ENCODE peak calls at places on chromosome 22, in six cellular contexts. S is Peyer's patch, H is tibial artery, M is transverse colon, B is fibroblast of the aortic adventitia, G is uterus. R is an unnamed sample.

GRCh38 chr22:29208879-29209623 is 3.4 kb downstream of the EMID1 start:
- DNase-seq in G (no peak), S (no peak), B (no peak), M (peak), H (peak), R (no peak)

GRCh38 chr22:24466831-24467249 is 28.3 kb upstream of the UPB1 start:
- DNase-seq in B (peak), G (peak), M (no peak), H (no peak), S (no peak), R (no peak)

GRCh38 chr22:27930246-27931060 is 11.4 kb upstream of the PITPNB start:
- DNase-seq in G (no peak), H (no peak), M (no peak), B (no peak), S (no peak), R (no peak)

GRCh38 chr22:36069368-36069767 is 40.7 kb upstream of the RBFOX2 start:
- DNase-seq in H (no peak), G (no peak), S (no peak), M (no peak), B (no peak), R (no peak)

GRCh38 chr22:44297662-44298061 is 15.1 kb downstream of the SHISAL1 start:
- DNase-seq in G (no peak), H (no peak), S (no peak), M (no peak), B (no peak), R (no peak)

GRCh38 chr22:48658246-48658645 is 1169.4 kb downstream of the BRD1 start:
- DNase-seq in S (no peak), G (no peak), B (no peak), M (no peak), H (no peak), R (no peak)

GRCh38 chr22:23305922-23306374 is 125.6 kb downstream of the BCR start:
- DNase-seq in S (no peak), G (peak), H (peak), B (peak), M (peak), R (no peak)

GRCh38 chr22:26245001-26245400 is 75.7 kb downstream of the SEZ6L start:
- DNase-seq in M (no peak), G (no peak), B (no peak), H (no peak), S (no peak), R (no peak)

GRCh38 chr22:46297151-46297819 is 615 bp downstream of the GTSE1 start:
- DNase-seq in G (peak), H (no peak), B (peak), M (no peak), S (peak), R (no peak)

GRCh38 chr22:45781941-45782340 is 110.3 kb downstream of the ATXN10 start:
- DNase-seq in S (no peak), M (no peak), B (peak), G (no peak), H (no peak), R (no peak)

GRCh38 chr22:43428005-43428485 is 16.2 kb downstream of the MPPED1 start:
- DNase-seq in H (no peak), G (no peak), S (no peak), B (no peak), M (no peak), R (no peak)

GRCh38 chr22:40544758-40545157 is 91.8 kb downstream of the MRTFA start:
- DNase-seq in B (no peak), S (no peak), G (no peak), H (no peak), M (no peak), R (no peak)

GRCh38 chr22:26330971-26331625 is 98.0 kb upstream of the ASPHD2 start:
- DNase-seq in S (no peak), B (peak), H (no peak), G (no peak), M (peak), R (no peak)

GRCh38 chr22:23068832-23069385 is 1.4 kb upstream of the GNAZ start:
- DNase-seq in S (peak), B (no peak), G (peak), H (peak), M (peak), R (no peak)

GRCh38 chr22:40651563-40652501 is 15.3 kb upstream of the MRTFA start:
- DNase-seq in G (peak), M (peak), B (peak), S (peak), H (peak), R (peak)

GRCh38 chr22:23220485-23221350 is 40.4 kb downstream of the BCR start:
- DNase-seq in H (no peak), M (peak), G (no peak), B (peak), S (peak), R (no peak)

GRCh38 chr22:11253000-11253511 is 4274.9 kb upstream of the OR11H1 start:
- DNase-seq in B (no peak), S (peak), G (no peak), H (peak), M (no peak), R (no peak)

GRCh38 chr22:42648368-42649260 is 578 bp downstream of the CYB5R3 start:
- DNase-seq in B (peak), H (peak), M (peak), S (peak), G (peak), R (no peak)

GRCh38 chr22:39920134-39920743 is 19.4 kb downstream of the GRAP2 start:
- DNase-seq in M (no peak), G (no peak), H (no peak), B (no peak), S (no peak), R (no peak)

GRCh38 chr22:24506802-24507438 is 11.8 kb downstream of the UPB1 start:
- DNase-seq in M (no peak), B (no peak), G (no peak), H (no peak), S (no peak), R (no peak)

GRCh38 chr22:48758905-48759875 is 1068.5 kb downstream of the BRD1 start:
- DNase-seq in H (peak), M (no peak), S (no peak), G (no peak), B (no peak), R (peak)

GRCh38 chr22:43263645-43264514 is 76.9 kb upstream of the TTLL12 start:
- DNase-seq in S (peak), G (peak), B (peak), M (peak), H (no peak), R (no peak)

GRCh38 chr22:24265734-24266133 is 4.9 kb upstream of the SPECC1L start:
- DNase-seq in H (no peak), B (no peak), G (no peak), S (no peak), M (no peak), R (no peak)

GRCh38 chr22:36160499-36160942 is at the start of gene APOL3:
- DNase-seq in H (peak), B (peak), G (peak), M (peak), S (peak), R (peak)

GRCh38 chr22:41699264-41700104 is at the start of gene MEI1:
- DNase-seq in M (peak), B (peak), H (peak), S (peak), G (peak), R (peak)

GRCh38 chr22:45120931-45121330 is 42.8 kb upstream of the NUP50 start:
- DNase-seq in S (no peak), H (no peak), M (no peak), B (no peak), G (no peak), R (no peak)

GRCh38 chr22:40265783-40266182 is 80.5 kb upstream of the ADSL start:
- DNase-seq in B (no peak), H (no peak), S (no peak), G (no peak), M (no peak), R (no peak)

GRCh38 chr22:30247974-30248373 is 1.4 kb upstream of the LIF start:
- DNase-seq in B (no peak), S (no peak), M (no peak), H (no peak), G (no peak), R (no peak)

GRCh38 chr22:30248484-30248883 is 1.9 kb upstream of the LIF start:
- DNase-seq in M (no peak), G (no peak), H (no peak), S (no peak), B (no peak), R (no peak)

GRCh38 chr22:30247561-30247960 is 1.0 kb upstream of the LIF start:
- DNase-seq in B (no peak), H (no peak), M (no peak), G (no peak), S (no peak), R (no peak)

GRCh38 chr22:30245985-30246901 is at the start of gene LIF:
- DNase-seq in G (no peak), H (no peak), B (peak), M (peak), S (no peak), R (no peak)

DNA sequence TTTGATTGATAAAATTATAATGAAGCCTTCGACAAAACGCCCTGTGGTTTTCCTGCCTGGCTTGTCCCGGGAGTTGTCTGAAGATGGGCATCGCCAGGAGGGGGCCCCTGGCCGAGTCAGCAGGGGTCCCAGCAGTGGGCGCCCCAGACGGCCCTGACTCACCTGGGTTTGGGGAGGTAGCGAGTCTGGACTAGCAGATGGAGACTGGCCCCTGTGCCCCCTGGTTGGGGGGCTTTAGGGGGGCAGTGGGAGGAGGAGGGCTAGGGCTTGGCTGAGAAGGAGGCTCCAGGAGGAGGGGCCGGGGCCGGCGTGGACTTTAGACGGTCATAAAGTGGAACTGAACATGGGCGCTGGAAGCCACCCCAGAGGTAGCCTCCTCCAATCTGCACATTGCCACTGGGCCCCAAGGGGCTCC is 410 bp upstream of the LIF start:
- DNase-seq in G (no peak), M (peak), B (no peak), S (peak), H (no peak), R (no peak)
- TF ChIP-seq CTCF in G (no peak), M (peak), B (no peak), S (no peak), H (no peak), R (no peak)

GRCh38 chr22:16783453-16783852 is 41.8 kb downstream of the XKR3 start:
- DNase-seq in B (no peak), G (no peak), H (no peak), S (no peak), M (no peak), R (no peak)

GRCh38 chr22:16781764-16782329 is 43.4 kb downstream of the XKR3 start:
- DNase-seq in H (no peak), S (no peak), B (no peak), M (no peak), G (no peak), R (no peak)

GRCh38 chr22:16781074-16781763 is 44.0 kb downstream of the XKR3 start:
- DNase-seq in S (no peak), H (no peak), B (no peak), M (no peak), G (no peak), R (no peak)

GRCh38 chr22:16783930-16784354 is 41.3 kb downstream of the XKR3 start:
- DNase-seq in S (no peak), G (no peak), H (no peak), M (no peak), B (no peak), R (no peak)
- TF ChIP-seq CTCF in S (no peak), G (no peak), H (no peak), M (no peak), B (peak), R (no peak)

GRCh38 chr22:21726650-21727049 is 8.9 kb downstream of the YPEL1 start:
- DNase-seq in B (no peak), H (no peak), M (peak), S (no peak), G (no peak), R (no peak)
- TF ChIP-seq CTCF in B (no peak), H (no peak), M (no peak), S (peak), G (no peak), R (no peak)

DNA sequence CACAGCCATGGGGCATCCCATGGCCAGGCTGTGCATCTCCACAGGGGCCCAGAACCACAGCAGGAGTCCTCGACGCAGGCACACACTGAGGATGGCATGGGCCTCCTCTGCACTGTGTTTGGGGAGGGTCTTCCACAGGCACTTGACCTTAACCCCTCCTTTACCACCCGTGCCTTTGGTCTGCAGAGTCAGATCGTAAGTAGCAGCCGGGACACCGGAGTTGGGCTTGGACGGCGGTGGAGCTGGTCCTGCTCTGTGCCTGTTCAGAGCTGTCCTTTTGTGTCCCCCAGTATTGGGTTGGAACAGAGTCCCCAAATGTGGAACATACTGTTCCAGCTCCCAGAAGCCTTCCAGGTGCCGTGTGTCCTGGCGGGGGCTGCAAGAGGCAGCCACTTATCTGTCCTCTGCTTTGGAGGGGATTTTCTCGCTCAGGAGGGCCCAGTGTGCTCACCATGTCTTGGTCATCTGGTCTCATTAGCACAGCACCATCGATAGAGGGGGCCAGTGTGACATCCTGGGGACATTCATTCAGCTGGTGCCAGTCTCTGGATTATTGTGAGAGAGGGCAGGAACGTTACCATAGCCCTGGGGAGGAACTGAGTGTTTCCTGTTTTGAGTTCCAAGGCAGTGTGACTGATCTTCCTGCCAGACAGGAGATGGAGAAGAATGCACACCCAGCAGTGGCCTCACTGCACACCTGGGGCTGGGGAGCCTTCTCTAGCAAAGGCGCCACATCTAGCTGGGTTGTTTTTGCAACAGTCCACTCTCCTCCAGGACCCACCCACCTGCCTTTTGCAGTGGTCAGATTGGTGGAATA is 12.4 kb downstream of the CRELD2 start:
- DNase-seq in B (peak), S (peak), G (peak), M (peak), H (peak), R (no peak)
- TF ChIP-seq CTCF in B (peak), S (peak), G (peak), M (peak), H (peak), R (no peak)

GRCh38 chr22:37283393-37283937 is 1.2 kb downstream of the CYTH4 start:
- DNase-seq in S (no peak), B (no peak), G (no peak), H (no peak), M (peak), R (no peak)
- TF ChIP-seq CTCF in S (peak), B (peak), G (no peak), H (no peak), M (no peak), R (no peak)

DNA sequence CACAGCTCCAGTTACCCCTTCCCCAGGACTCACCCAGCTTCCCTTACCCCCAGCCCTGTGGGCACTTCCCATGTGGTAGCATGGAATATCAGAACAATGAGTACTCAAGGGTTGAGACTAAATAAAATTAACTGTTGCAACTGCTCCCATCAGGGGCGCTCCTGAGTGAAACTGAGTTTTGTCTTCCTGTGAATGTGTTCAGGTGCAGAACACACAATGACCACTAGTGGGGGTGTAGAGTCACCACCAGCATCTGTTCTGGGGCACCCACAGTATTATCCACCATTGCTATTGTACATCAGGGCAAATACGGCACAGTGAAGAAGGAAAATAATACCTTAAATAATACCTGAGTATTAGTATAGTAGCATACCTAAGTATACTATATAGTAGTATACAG is 689.7 kb downstream of the TBC1D22A start:
- DNase-seq in S (no peak), G (no peak), H (no peak), M (no peak), B (no peak), R (no peak)
- TF ChIP-seq CTCF in S (peak), G (no peak), H (no peak), M (peak), B (no peak), R (no peak)

GRCh38 chr22:19724927-19725661 is 1.8 kb downstream of the GP1BB start:
- DNase-seq in B (no peak), S (no peak), G (no peak), M (no peak), H (no peak), R (no peak)

GRCh38 chr22:19722175-19722914 is 994 bp upstream of the GP1BB start:
- DNase-seq in G (no peak), B (no peak), M (no peak), S (no peak), H (no peak), R (no peak)

GRCh38 chr22:19723165-19723989 is at the start of gene GP1BB:
- DNase-seq in H (no peak), S (peak), B (no peak), G (no peak), M (peak), R (no peak)

GRCh38 chr22:19722915-19723164 is 499 bp upstream of the GP1BB start:
- DNase-seq in S (no peak), G (no peak), H (no peak), B (no peak), M (no peak), R (no peak)

DNA sequence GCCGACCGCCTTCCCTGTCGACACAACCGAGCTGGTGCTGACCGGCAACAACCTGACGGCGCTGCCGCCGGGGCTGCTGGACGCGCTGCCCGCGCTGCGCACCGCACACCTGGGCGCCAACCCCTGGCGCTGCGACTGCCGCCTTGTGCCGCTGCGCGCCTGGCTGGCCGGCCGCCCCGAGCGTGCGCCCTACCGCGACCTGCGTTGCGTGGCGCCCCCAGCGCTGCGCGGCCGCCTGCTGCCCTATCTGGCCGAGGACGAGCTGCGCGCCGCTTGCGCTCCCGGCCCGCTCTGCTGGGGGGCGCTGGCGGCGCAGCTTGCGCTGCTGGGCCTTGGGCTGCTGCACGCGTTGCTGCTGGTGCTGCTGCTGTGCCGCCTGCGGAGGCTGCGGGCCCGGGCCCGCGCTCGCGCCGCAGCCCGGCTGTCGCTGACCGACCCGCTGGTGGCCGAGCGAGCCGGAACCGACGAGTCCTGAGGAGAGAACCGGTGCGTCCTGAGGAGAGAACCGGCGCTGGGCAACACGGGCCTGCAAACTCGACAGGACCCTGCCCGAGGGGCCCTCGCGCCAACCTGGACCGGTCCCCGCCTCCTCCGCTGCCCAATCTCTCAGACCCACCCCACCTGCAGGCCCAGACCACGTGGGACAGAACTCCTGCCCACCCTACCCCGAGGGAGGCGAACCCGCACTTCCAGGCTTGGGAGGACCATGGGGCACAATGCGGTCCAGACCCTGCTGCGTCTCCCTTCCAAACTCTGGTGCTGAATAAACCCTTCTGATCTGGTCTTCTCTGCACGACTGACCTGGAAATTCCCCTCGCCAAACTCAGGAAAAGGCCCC is 870 bp downstream of the GP1BB start:
- DNase-seq in G (no peak), M (no peak), S (no peak), B (no peak), H (no peak), R (no peak)
- TF ChIP-seq CTCF in G (no peak), M (no peak), S (no peak), B (no peak), H (no peak), R (no peak)

GRCh38 chr22:17540481-17540880 is 22.8 kb upstream of the SLC25A18 start:
- DNase-seq in B (no peak), M (no peak), H (no peak), G (no peak), S (no peak), R (no peak)
- TF ChIP-seq CTCF in B (no peak), M (no peak), H (no peak), G (no peak), S (no peak), R (no peak)

GRCh38 chr22:37220543-37220968 is 8.3 kb upstream of the SSTR3 start:
- DNase-seq in M (no peak), H (no peak), B (peak), G (no peak), S (no peak), R (no peak)

GRCh38 chr22:37219534-37219933 is 7.3 kb upstream of the SSTR3 start:
- DNase-seq in G (no peak), M (no peak), B (no peak), S (no peak), H (no peak), R (no peak)

GRCh38 chr22:37222440-37222971 is 10.2 kb upstream of the SSTR3 start:
- DNase-seq in M (peak), S (no peak), H (no peak), G (no peak), B (no peak), R (no peak)

GRCh38 chr22:37223965-37224551 is 11.8 kb upstream of the SSTR3 start:
- DNase-seq in G (no peak), M (no peak), H (no peak), B (no peak), S (no peak), R (no peak)

GRCh38 chr22:37221424-37222336 is 9.4 kb upstream of the SSTR3 start:
- DNase-seq in H (no peak), M (no peak), S (no peak), B (no peak), G (no peak), R (no peak)
- TF ChIP-seq CTCF in H (no peak), M (no peak), S (no peak), B (no peak), G (no peak), R (no peak)

GRCh38 chr22:31345331-31346254 is 553 bp downstream of the PATZ1 start:
- DNase-seq in G (peak), H (peak), B (peak), M (peak), S (peak), R (peak)
- TF ChIP-seq CTCF in G (peak), H (peak), B (peak), M (peak), S (peak), R (peak)